ENCODE peak calls at places on chromosomes 3 and 15, in seven cellular contexts. One of them, this sample, is unnamed.

GRCh38 chr3:151537751-151538150 is 76.9 kb upstream of the IGSF10 start:
- DNase-seq in AG04450: no peak
- DNase-seq in gastrocnemius medialis: no peak
- DNase-seq in body of pancreas: no peak
- DNase-seq in A549: no peak
- DNase-seq in psoas muscle: no peak
- DNase-seq in OCI-LY7: no peak
- DNase-seq in this sample: no peak

GRCh38 chr15:73965094-73965729 is 26.9 kb downstream of the STOML1 start:
- DNase-seq in psoas muscle: no peak
- DNase-seq in gastrocnemius medialis: no peak
- DNase-seq in AG04450: no peak
- DNase-seq in OCI-LY7: peak
- DNase-seq in body of pancreas: no peak
- DNase-seq in A549: no peak
- DNase-seq in this sample: no peak

GRCh38 chr3:149247025-149247710 is 25.5 kb upstream of the CP start:
- DNase-seq in A549: peak
- DNase-seq in psoas muscle: no peak
- DNase-seq in OCI-LY7: peak
- DNase-seq in gastrocnemius medialis: no peak
- DNase-seq in AG04450: no peak
- DNase-seq in body of pancreas: no peak
- DNase-seq in this sample: no peak

GRCh38 chr15:78263907-78264303 is 457 bp upstream of the DNAJA4 start:
- DNase-seq in gastrocnemius medialis: no peak
- DNase-seq in A549: no peak
- DNase-seq in psoas muscle: no peak
- DNase-seq in OCI-LY7: no peak
- DNase-seq in body of pancreas: no peak
- DNase-seq in AG04450: no peak
- DNase-seq in this sample: no peak

GRCh38 chr3:177346878-177347277 is 149.6 kb upstream of the TBL1XR1 start:
- DNase-seq in psoas muscle: no peak
- DNase-seq in OCI-LY7: no peak
- DNase-seq in body of pancreas: no peak
- DNase-seq in A549: no peak
- DNase-seq in AG04450: no peak
- DNase-seq in gastrocnemius medialis: no peak
- DNase-seq in this sample: no peak

GRCh38 chr15:67164811-67165652 is 89.4 kb downstream of the AAGAB start:
- DNase-seq in OCI-LY7: no peak
- DNase-seq in psoas muscle: no peak
- DNase-seq in body of pancreas: no peak
- DNase-seq in A549: no peak
- DNase-seq in AG04450: no peak
- DNase-seq in gastrocnemius medialis: no peak
- DNase-seq in this sample: no peak

GRCh38 chr3:179421500-179421899 is 29.8 kb downstream of the GNB4 start:
- DNase-seq in body of pancreas: peak
- DNase-seq in AG04450: peak
- DNase-seq in psoas muscle: no peak
- DNase-seq in gastrocnemius medialis: no peak
- DNase-seq in OCI-LY7: peak
- DNase-seq in A549: peak
- DNase-seq in this sample: no peak

GRCh38 chr15:38216763-38217162 is 35.9 kb upstream of the SPRED1 start:
- DNase-seq in body of pancreas: no peak
- DNase-seq in A549: peak
- DNase-seq in OCI-LY7: no peak
- DNase-seq in AG04450: no peak
- DNase-seq in gastrocnemius medialis: no peak
- DNase-seq in psoas muscle: no peak
- DNase-seq in this sample: no peak

GRCh38 chr15:85003593-85004312 is 22.1 kb downstream of the PDE8A start:
- DNase-seq in A549: no peak
- DNase-seq in psoas muscle: no peak
- DNase-seq in gastrocnemius medialis: no peak
- DNase-seq in body of pancreas: peak
- DNase-seq in OCI-LY7: peak
- DNase-seq in AG04450: no peak
- DNase-seq in this sample: no peak

GRCh38 chr15:47158573-47158972 is 558.7 kb upstream of the SEMA6D start:
- DNase-seq in gastrocnemius medialis: no peak
- DNase-seq in OCI-LY7: no peak
- DNase-seq in psoas muscle: no peak
- DNase-seq in A549: no peak
- DNase-seq in AG04450: no peak
- DNase-seq in body of pancreas: no peak
- DNase-seq in this sample: no peak

GRCh38 chr15:89829616-89830440 is 15.2 kb upstream of the ANPEP start:
- DNase-seq in A549: no peak
- DNase-seq in gastrocnemius medialis: no peak
- DNase-seq in OCI-LY7: no peak
- DNase-seq in psoas muscle: no peak
- DNase-seq in body of pancreas: no peak
- DNase-seq in AG04450: no peak
- DNase-seq in this sample: no peak

GRCh38 chr15:83470895-83471294 is 23.8 kb downstream of the SH3GL3 start:
- DNase-seq in gastrocnemius medialis: no peak
- DNase-seq in A549: no peak
- DNase-seq in psoas muscle: no peak
- DNase-seq in OCI-LY7: no peak
- DNase-seq in AG04450: no peak
- DNase-seq in body of pancreas: no peak
- DNase-seq in this sample: no peak

GRCh38 chr15:45187894-45188830 is at the start of gene SHF:
- DNase-seq in psoas muscle: peak
- DNase-seq in body of pancreas: peak
- DNase-seq in AG04450: peak
- DNase-seq in gastrocnemius medialis: no peak
- DNase-seq in OCI-LY7: peak
- DNase-seq in A549: peak
- DNase-seq in this sample: no peak

GRCh38 chr3:198080521-198081384 is 120.7 kb downstream of the LMLN start:
- DNase-seq in OCI-LY7: peak
- DNase-seq in AG04450: peak
- DNase-seq in gastrocnemius medialis: no peak
- DNase-seq in A549: peak
- DNase-seq in psoas muscle: peak
- DNase-seq in body of pancreas: peak
- DNase-seq in this sample: peak

GRCh38 chr3:73432021-73432722 is 192.6 kb downstream of the PDZRN3 start:
- DNase-seq in AG04450: no peak
- DNase-seq in OCI-LY7: peak
- DNase-seq in body of pancreas: peak
- DNase-seq in A549: peak
- DNase-seq in gastrocnemius medialis: no peak
- DNase-seq in psoas muscle: no peak
- DNase-seq in this sample: no peak

GRCh38 chr3:53357457-53357856 is 10.1 kb upstream of the DCP1A start:
- DNase-seq in psoas muscle: no peak
- DNase-seq in OCI-LY7: no peak
- DNase-seq in body of pancreas: no peak
- DNase-seq in AG04450: no peak
- DNase-seq in A549: no peak
- DNase-seq in gastrocnemius medialis: no peak
- DNase-seq in this sample: no peak

GRCh38 chr15:41483115-41483514 is 10.6 kb upstream of the ITPKA start:
- DNase-seq in gastrocnemius medialis: no peak
- DNase-seq in A549: no peak
- DNase-seq in AG04450: no peak
- DNase-seq in psoas muscle: no peak
- DNase-seq in body of pancreas: no peak
- DNase-seq in OCI-LY7: no peak
- DNase-seq in this sample: peak

GRCh38 chr15:73983211-73983727 is 8.8 kb downstream of the STOML1 start:
- DNase-seq in psoas muscle: peak
- DNase-seq in gastrocnemius medialis: no peak
- DNase-seq in body of pancreas: no peak
- DNase-seq in AG04450: peak
- DNase-seq in OCI-LY7: no peak
- DNase-seq in A549: no peak
- DNase-seq in this sample: no peak

GRCh38 chr15:66923438-66923881 is 141.9 kb upstream of the SMAD3 start:
- DNase-seq in OCI-LY7: peak
- DNase-seq in A549: peak
- DNase-seq in AG04450: no peak
- DNase-seq in psoas muscle: no peak
- DNase-seq in body of pancreas: peak
- DNase-seq in gastrocnemius medialis: no peak
- DNase-seq in this sample: no peak

GRCh38 chr15:74723754-74724334 is 1.5 kb downstream of the CYP1A1 start:
- DNase-seq in gastrocnemius medialis: no peak
- DNase-seq in AG04450: no peak
- DNase-seq in psoas muscle: no peak
- DNase-seq in A549: peak
- DNase-seq in OCI-LY7: peak
- DNase-seq in body of pancreas: peak
- DNase-seq in this sample: no peak

GRCh38 chr3:99808163-99808794 is 9.4 kb upstream of the CMSS1 start:
- DNase-seq in A549: peak
- DNase-seq in gastrocnemius medialis: no peak
- DNase-seq in OCI-LY7: peak
- DNase-seq in AG04450: peak
- DNase-seq in psoas muscle: no peak
- DNase-seq in body of pancreas: peak
- DNase-seq in this sample: no peak

GRCh38 chr3:85360742-85361387 is 402.1 kb downstream of the CADM2 start:
- DNase-seq in gastrocnemius medialis: no peak
- DNase-seq in body of pancreas: peak
- DNase-seq in AG04450: no peak
- DNase-seq in A549: peak
- DNase-seq in OCI-LY7: peak
- DNase-seq in psoas muscle: peak
- DNase-seq in this sample: no peak

GRCh38 chr3:55416381-55416821 is 70.7 kb downstream of the WNT5A start:
- DNase-seq in A549: peak
- DNase-seq in body of pancreas: no peak
- DNase-seq in AG04450: peak
- DNase-seq in psoas muscle: no peak
- DNase-seq in OCI-LY7: no peak
- DNase-seq in gastrocnemius medialis: no peak
- DNase-seq in this sample: no peak

GRCh38 chr3:111737712-111738097 is 121.4 kb upstream of the PHLDB2 start:
- DNase-seq in psoas muscle: no peak
- DNase-seq in gastrocnemius medialis: peak
- DNase-seq in OCI-LY7: no peak
- DNase-seq in AG04450: peak
- DNase-seq in body of pancreas: peak
- DNase-seq in A549: peak
- DNase-seq in this sample: no peak

GRCh38 chr3:24156466-24156865 is 211.4 kb downstream of the NR1D2 start:
- DNase-seq in AG04450: no peak
- DNase-seq in gastrocnemius medialis: no peak
- DNase-seq in body of pancreas: no peak
- DNase-seq in OCI-LY7: no peak
- DNase-seq in psoas muscle: no peak
- DNase-seq in A549: peak
- DNase-seq in this sample: no peak

GRCh38 chr15:52337198-52337853 is 41.7 kb upstream of the MYO5C start:
- DNase-seq in body of pancreas: no peak
- DNase-seq in OCI-LY7: no peak
- DNase-seq in AG04450: no peak
- DNase-seq in psoas muscle: no peak
- DNase-seq in A549: peak
- DNase-seq in gastrocnemius medialis: no peak
- DNase-seq in this sample: no peak

GRCh38 chr15:52337961-52338535 is 42.4 kb upstream of the MYO5C start:
- DNase-seq in A549: no peak
- DNase-seq in body of pancreas: no peak
- DNase-seq in AG04450: no peak
- DNase-seq in OCI-LY7: no peak
- DNase-seq in psoas muscle: no peak
- DNase-seq in gastrocnemius medialis: no peak
- DNase-seq in this sample: no peak

GRCh38 chr15:52334491-52335160 is 39.0 kb upstream of the MYO5C start:
- DNase-seq in gastrocnemius medialis: no peak
- DNase-seq in AG04450: no peak
- DNase-seq in OCI-LY7: no peak
- DNase-seq in body of pancreas: no peak
- DNase-seq in A549: peak
- DNase-seq in psoas muscle: no peak
- DNase-seq in this sample: no peak

GRCh38 chr15:52338891-52339290 is 43.3 kb upstream of the MYO5C start:
- DNase-seq in psoas muscle: no peak
- DNase-seq in AG04450: no peak
- DNase-seq in A549: no peak
- DNase-seq in OCI-LY7: no peak
- DNase-seq in body of pancreas: no peak
- DNase-seq in gastrocnemius medialis: no peak
- DNase-seq in this sample: no peak

GRCh38 chr15:52336530-52336929 is 40.9 kb upstream of the MYO5C start:
- DNase-seq in A549: peak
- DNase-seq in gastrocnemius medialis: no peak
- DNase-seq in psoas muscle: no peak
- DNase-seq in body of pancreas: peak
- DNase-seq in OCI-LY7: peak
- DNase-seq in AG04450: no peak
- DNase-seq in this sample: no peak
- TF ChIP-seq CTCF in A549: peak
- TF ChIP-seq CTCF in gastrocnemius medialis: no peak
- TF ChIP-seq CTCF in psoas muscle: no peak
- TF ChIP-seq CTCF in body of pancreas: peak
- TF ChIP-seq CTCF in OCI-LY7: peak
- TF ChIP-seq CTCF in AG04450: no peak
- TF ChIP-seq CTCF in this sample: no peak

GRCh38 chr3:172836390-172836997 is 86.0 kb downstream of the ECT2 start:
- DNase-seq in body of pancreas: peak
- DNase-seq in AG04450: no peak
- DNase-seq in A549: peak
- DNase-seq in psoas muscle: no peak
- DNase-seq in gastrocnemius medialis: no peak
- DNase-seq in OCI-LY7: peak
- DNase-seq in this sample: no peak
- TF ChIP-seq CTCF in body of pancreas: peak
- TF ChIP-seq CTCF in AG04450: peak
- TF ChIP-seq CTCF in A549: peak
- TF ChIP-seq CTCF in psoas muscle: peak
- TF ChIP-seq CTCF in gastrocnemius medialis: no peak
- TF ChIP-seq CTCF in OCI-LY7: peak
- TF ChIP-seq CTCF in this sample: no peak

DNA sequence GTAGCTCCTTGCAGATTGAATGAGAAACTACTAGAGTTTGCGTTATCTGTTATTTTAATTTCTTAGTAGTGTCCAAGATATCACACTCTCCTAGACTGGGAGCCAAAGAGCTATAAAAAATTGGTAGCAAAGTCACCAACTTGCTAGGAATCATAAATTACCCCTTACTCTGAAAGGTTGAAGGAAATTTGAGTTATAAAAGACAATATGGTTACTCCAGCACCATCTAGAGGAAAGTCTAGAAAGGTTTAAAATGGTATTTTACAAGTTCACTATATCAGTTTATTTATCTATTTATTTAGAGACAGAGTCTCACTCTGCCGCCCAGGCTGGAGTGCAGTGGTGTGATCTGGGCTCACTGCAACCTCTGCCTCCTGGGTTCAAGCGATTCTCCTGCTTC is 121.6 kb downstream of the RBPMS2 start:
- DNase-seq in A549: peak
- DNase-seq in gastrocnemius medialis: no peak
- DNase-seq in psoas muscle: no peak
- DNase-seq in AG04450: no peak
- DNase-seq in body of pancreas: no peak
- DNase-seq in OCI-LY7: peak
- DNase-seq in this sample: no peak
- TF ChIP-seq CTCF in A549: peak
- TF ChIP-seq CTCF in gastrocnemius medialis: no peak
- TF ChIP-seq CTCF in psoas muscle: peak
- TF ChIP-seq CTCF in AG04450: peak
- TF ChIP-seq CTCF in body of pancreas: peak
- TF ChIP-seq CTCF in OCI-LY7: peak
- TF ChIP-seq CTCF in this sample: peak

GRCh38 chr3:146020969-146021368 is 140.0 kb downstream of the PLOD2 start:
- DNase-seq in OCI-LY7: no peak
- DNase-seq in AG04450: no peak
- DNase-seq in gastrocnemius medialis: no peak
- DNase-seq in psoas muscle: no peak
- DNase-seq in body of pancreas: no peak
- DNase-seq in A549: no peak
- DNase-seq in this sample: no peak
- TF ChIP-seq CTCF in OCI-LY7: no peak
- TF ChIP-seq CTCF in AG04450: peak
- TF ChIP-seq CTCF in gastrocnemius medialis: no peak
- TF ChIP-seq CTCF in psoas muscle: no peak
- TF ChIP-seq CTCF in body of pancreas: no peak
- TF ChIP-seq CTCF in A549: no peak
- TF ChIP-seq CTCF in this sample: no peak